ENCODE peak calls at places on chromosomes 2 and 18, in seven cellular contexts. F is tibial artery, V is right lobe of liver, U is tibial nerve, A is WTC11, C is cardiac muscle cell, R is lower lobe of right lung. P is an unnamed sample.

GRCh38 chr18:74456409-74457042 is 582 bp downstream of the DIPK1C start:
- DNase-seq in V (no peak), F (peak; percentile 42), A (peak; percentile 42), R (no peak), U (no peak), C (peak; percentile 41), P (peak; percentile 30)

GRCh38 chr2:11583840-11584529 is 50.1 kb downstream of the GREB1 start:
- DNase-seq in R (peak; percentile 58), A (peak; percentile 78), U (peak; percentile 65), F (no peak), V (peak; percentile 71), C (peak; percentile 78), P (peak; percentile 80)

GRCh38 chr2:122238006-122238559 is 482.6 kb downstream of the TSN start:
- DNase-seq in C (no peak), R (no peak), V (no peak), U (no peak), F (no peak), A (no peak), P (no peak)

GRCh38 chr18:41604964-41605363 is 350.1 kb upstream of the PIK3C3 start:
- DNase-seq in F (no peak), V (no peak), C (peak; percentile 63), A (no peak), R (no peak), U (no peak), P (no peak)

GRCh38 chr2:131034122-131035051 is 58.9 kb downstream of the FAM168B start:
- DNase-seq in F (peak; percentile 51), C (peak; percentile 79), U (no peak), R (peak; percentile 38), V (no peak), A (peak; percentile 60), P (peak; percentile 32)

GRCh38 chr2:145631561-145631960 is 1111.6 kb upstream of the ZEB2 start:
- DNase-seq in V (no peak), A (no peak), U (no peak), C (no peak), R (no peak), F (no peak), P (no peak)

GRCh38 chr2:171531836-171532450 is 9.7 kb downstream of the CYBRD1 start:
- DNase-seq in R (no peak), F (no peak), A (no peak), V (no peak), C (no peak), U (no peak), P (no peak)

GRCh38 chr18:65817178-65817577 is 66.4 kb downstream of the CDH7 start:
- DNase-seq in C (no peak), R (no peak), A (no peak), F (no peak), V (no peak), U (no peak), P (no peak)

GRCh38 chr2:222912117-222912516 is 51.3 kb downstream of the ACSL3 start:
- DNase-seq in F (no peak), U (no peak), C (peak; percentile 20), V (no peak), R (no peak), A (no peak), P (no peak)

GRCh38 chr2:237864030-237864931 is 4.9 kb downstream of the RAMP1 start:
- DNase-seq in V (no peak), A (no peak), F (peak; percentile 70), U (no peak), R (no peak), C (no peak), P (no peak)

GRCh38 chr2:212592695-212593094 is 54.1 kb upstream of the ERBB4 start:
- DNase-seq in A (no peak), V (no peak), F (no peak), C (no peak), U (no peak), R (no peak), P (no peak)

GRCh38 chr18:9825571-9826073 is 60.2 kb upstream of the TXNDC2 start:
- DNase-seq in U (no peak), R (no peak), C (no peak), A (no peak), V (peak; percentile 36), F (no peak), P (no peak)

GRCh38 chr2:15756011-15756550 is 164.4 kb downstream of the DDX1 start:
- DNase-seq in V (no peak), U (no peak), C (no peak), F (no peak), R (no peak), A (no peak), P (no peak)

GRCh38 chr2:42207826-42208225 is 38.7 kb downstream of the EML4 start:
- DNase-seq in F (no peak), R (no peak), C (no peak), V (no peak), A (no peak), U (no peak), P (no peak)

GRCh38 chr2:86020984-86021383 is 84.7 kb downstream of the POLR1A start:
- DNase-seq in V (no peak), C (no peak), F (peak; percentile 93), U (peak; percentile 42), R (no peak), A (no peak), P (no peak)

GRCh38 chr2:141125432-141125831 is 1005.4 kb downstream of the LRP1B start:
- DNase-seq in V (no peak), C (no peak), A (no peak), F (no peak), R (no peak), U (no peak), P (no peak)

GRCh38 chr18:55382277-55382805 is 205.7 kb downstream of the TCF4 start:
- DNase-seq in C (no peak), A (no peak), U (no peak), V (no peak), F (no peak), R (no peak), P (no peak)

GRCh38 chr18:59549797-59550516 is 147.3 kb downstream of the CCBE1 start:
- DNase-seq in C (no peak), U (no peak), F (no peak), A (no peak), V (no peak), R (no peak), P (no peak)

GRCh38 chr18:13070460-13070859 is 79.3 kb downstream of the CEP192 start:
- DNase-seq in A (no peak), F (no peak), V (no peak), U (no peak), C (no peak), R (no peak), P (no peak)

GRCh38 chr2:231032575-231033140 is 4.7 kb upstream of the C2orf72 start:
- DNase-seq in R (no peak), C (no peak), F (no peak), U (no peak), A (no peak), V (no peak), P (no peak)

GRCh38 chr18:66548747-66549146 is 55.1 kb downstream of the CDH19 start:
- DNase-seq in C (peak; percentile 20), F (no peak), A (no peak), U (no peak), V (no peak), R (no peak), P (no peak)

GRCh38 chr18:9898792-9899549 is 13.2 kb downstream of the TXNDC2 start:
- DNase-seq in F (no peak), V (no peak), C (no peak), U (no peak), R (no peak), A (no peak), P (no peak)

GRCh38 chr2:26034597-26035067 is 748 bp downstream of the RAB10 start:
- DNase-seq in F (no peak), V (no peak), C (peak; percentile 28), A (no peak), U (no peak), R (no peak), P (peak; percentile 16)

GRCh38 chr2:26035110-26035728 is 1.3 kb downstream of the RAB10 start:
- DNase-seq in F (no peak), U (no peak), C (no peak), R (no peak), V (no peak), A (no peak), P (no peak)

GRCh38 chr2:26033270-26033768 is 565 bp upstream of the RAB10 start:
- DNase-seq in F (peak; percentile 79), U (no peak), A (peak; percentile 81), C (peak; percentile 90), V (no peak), R (peak; percentile 90), P (peak; percentile 70)

GRCh38 chr2:26039603-26040367 is 5.9 kb downstream of the RAB10 start:
- DNase-seq in R (no peak), C (no peak), F (no peak), U (no peak), V (no peak), A (no peak), P (no peak)

DNA sequence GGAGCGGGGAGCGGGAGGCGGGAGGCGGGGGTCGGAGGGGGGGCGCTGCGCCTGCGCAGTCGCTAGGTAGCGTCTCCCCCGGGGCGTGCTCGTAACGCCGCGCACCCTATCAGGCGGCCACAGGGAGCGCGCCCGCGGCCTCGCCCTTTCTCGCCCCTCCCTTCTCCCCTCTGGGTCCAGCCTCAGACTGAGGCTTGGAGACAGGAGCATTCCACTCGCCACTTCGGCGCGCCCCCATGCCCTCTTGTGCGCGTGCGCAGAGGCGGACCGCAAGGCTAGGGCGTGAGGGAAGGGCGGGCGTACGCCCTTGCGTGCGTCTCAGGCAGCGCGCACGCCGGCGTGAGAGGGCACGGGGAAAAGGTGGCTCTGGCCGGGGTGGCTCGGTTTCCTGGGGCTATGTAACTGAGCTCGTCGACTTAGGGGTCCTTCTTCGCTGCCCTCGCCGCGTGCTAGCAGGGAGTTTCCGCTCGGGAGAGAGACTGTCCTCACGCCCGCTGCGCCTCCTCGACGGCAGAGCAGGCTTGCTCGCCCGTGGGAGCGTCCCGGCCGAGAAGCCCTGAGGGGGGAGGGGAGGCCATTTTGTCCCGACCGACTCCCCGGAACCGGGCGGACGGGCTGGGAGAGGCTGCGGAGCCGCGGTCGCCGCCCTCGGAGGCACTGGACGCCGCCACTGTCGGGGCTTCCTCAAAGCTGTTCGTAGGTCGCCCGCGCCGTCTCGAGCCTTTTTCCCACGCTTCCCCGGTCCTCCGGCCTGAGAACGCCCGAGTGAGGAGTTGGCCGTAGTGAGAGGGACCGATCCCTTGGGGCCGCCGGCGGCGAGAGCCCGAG is at the start of gene RAB10:
- DNase-seq in A (peak; percentile 99), U (peak; percentile 98), C (peak; percentile 98), R (peak; percentile 100), V (peak; percentile 100), F (peak; percentile 100), P (peak; percentile 99)
- TF ChIP-seq CTCF in A (no peak), U (no peak), C (no peak), R (peak; percentile 29), V (no peak), F (peak; percentile 30), P (no peak)

GRCh38 chr2:179991344-179991743 is 15.8 kb downstream of the CWC22 start:
- DNase-seq in C (no peak), R (no peak), A (peak; percentile 32), U (no peak), V (no peak), F (no peak), P (no peak)
- TF ChIP-seq CTCF in C (no peak), R (no peak), A (no peak), U (no peak), V (no peak), F (no peak), P (no peak)

GRCh38 chr2:205763708-205764501 is 81.6 kb downstream of the NRP2 start:
- DNase-seq in A (peak; percentile 94), U (peak; percentile 40), F (peak; percentile 72), C (peak; percentile 57), V (no peak), R (peak; percentile 68), P (peak; percentile 96)
- TF ChIP-seq CTCF in A (peak; percentile 74), U (peak; percentile 61), F (peak; percentile 26), C (peak; percentile 65), V (peak; percentile 47), R (peak; percentile 53), P (peak; percentile 92)

GRCh38 chr2:103437161-103437560 is 675.3 kb downstream of the TMEM182 start:
- DNase-seq in V (no peak), F (no peak), R (no peak), U (no peak), A (no peak), C (no peak), P (no peak)
- TF ChIP-seq CTCF in V (no peak), F (no peak), R (no peak), U (no peak), A (no peak), C (no peak), P (no peak)

P was measured in endothelial cell.